ENCODE peak calls at places on chromosomes 12 and 14, in ten cellular contexts. G is DND-41, X is colonic mucosa, B is left lung, T is hepatocyte, Z is H1, C is GM23338, O is foreskin keratinocyte, F is fibroblast of lung, V is transverse colon. A is an unnamed sample.
A peak's percentile ranks its signal among the peaks of the same experiment; 100 is the strongest.

GRCh38 chr14:55482936-55483605 is 42.7 kb upstream of the TBPL2 start:
- DNase-seq in T (no peak), F (no peak), B (no peak), C (no peak), O (peak; percentile 16), G (no peak), Z (no peak), X (no peak), V (no peak), A (no peak)

GRCh38 chr12:30594509-30594908 is 101.2 kb downstream of the IPO8 start:
- DNase-seq in Z (no peak), C (no peak), B (no peak), X (no peak), O (no peak), V (no peak), F (no peak), T (no peak), G (no peak), A (no peak)

GRCh38 chr12:14260011-14260993 is 105.2 kb upstream of the ATF7IP start:
- DNase-seq in C (peak; percentile 98), O (peak; percentile 88), F (peak; percentile 76), T (peak; percentile 86), X (peak; percentile 94), G (no peak), Z (peak; percentile 93), V (peak; percentile 91), B (peak; percentile 93), A (peak; percentile 94)

GRCh38 chr12:20716985-20717384 is 21.9 kb downstream of the SLCO1C1 start:
- DNase-seq in B (no peak), G (no peak), X (no peak), C (no peak), O (no peak), V (no peak), Z (no peak), T (no peak), F (no peak), A (no peak)

GRCh38 chr14:53953002-53953827 is 3.4 kb downstream of the BMP4 start:
- DNase-seq in O (peak; percentile 16), X (peak; percentile 88), G (no peak), F (peak; percentile 90), Z (no peak), C (peak; percentile 86), V (peak; percentile 78), B (peak; percentile 91), T (peak; percentile 95), A (peak; percentile 92)

GRCh38 chr14:24108336-24108874 is 6.2 kb upstream of the DCAF11 start:
- DNase-seq in G (no peak), V (no peak), Z (no peak), T (no peak), X (no peak), B (no peak), O (no peak), F (no peak), C (no peak), A (no peak)

GRCh38 chr12:55930771-55931316 is at the start of gene DGKA:
- DNase-seq in B (no peak), X (peak; percentile 77), O (peak; percentile 91), T (peak; percentile 74), G (peak; percentile 97), F (peak; percentile 89), Z (no peak), C (peak; percentile 74), V (peak; percentile 73), A (no peak)

GRCh38 chr12:92272301-92272964 is 126.8 kb upstream of the BTG1 start:
- DNase-seq in V (no peak), F (no peak), G (no peak), O (no peak), X (no peak), C (peak; percentile 36), B (peak; percentile 24), T (no peak), Z (no peak), A (no peak)

GRCh38 chr14:104768437-104769323 is 15.7 kb downstream of the SIVA1 start:
- DNase-seq in C (peak; percentile 91), O (no peak), G (peak; percentile 88), T (peak; percentile 93), Z (peak; percentile 80), X (peak; percentile 95), V (peak; percentile 93), F (peak; percentile 81), B (peak; percentile 98), A (peak; percentile 90)

GRCh38 chr14:58517592-58517991 is 90.1 kb downstream of the KIAA0586 start:
- DNase-seq in V (no peak), F (no peak), B (no peak), X (no peak), C (no peak), Z (no peak), T (no peak), G (no peak), O (no peak), A (no peak)

GRCh38 chr14:92692822-92693226 is 55.6 kb downstream of the LGMN start:
- DNase-seq in B (peak; percentile 85), Z (no peak), O (no peak), G (peak; percentile 39), V (peak; percentile 67), C (no peak), X (peak; percentile 70), T (no peak), F (no peak), A (peak; percentile 89)

GRCh38 chr12:65004270-65004669 is 116.8 kb downstream of the WIF1 start:
- DNase-seq in T (no peak), C (no peak), Z (no peak), O (peak; percentile 92), V (no peak), X (no peak), F (no peak), G (no peak), B (no peak), A (no peak)

GRCh38 chr12:14995583-14996425 is 23.0 kb downstream of the PDE6H start:
- DNase-seq in C (peak; percentile 62), X (no peak), B (no peak), O (peak; percentile 17), Z (no peak), G (no peak), V (no peak), F (peak; percentile 86), T (peak; percentile 70), A (no peak)

GRCh38 chr14:60348211-60348610 is 99.2 kb downstream of the PPM1A start:
- DNase-seq in X (no peak), F (no peak), B (no peak), T (no peak), V (no peak), C (peak; percentile 52), Z (no peak), G (no peak), O (no peak), A (no peak)

GRCh38 chr14:60346706-60347105 is 97.7 kb downstream of the PPM1A start:
- DNase-seq in T (no peak), Z (no peak), V (no peak), O (no peak), B (no peak), X (no peak), C (no peak), F (peak; percentile 7), G (no peak), A (no peak)

GRCh38 chr14:60349663-60350365 is 100.8 kb downstream of the PPM1A start:
- DNase-seq in X (peak; percentile 24), V (peak; percentile 16), O (no peak), T (peak; percentile 61), Z (no peak), G (peak; percentile 20), F (peak; percentile 71), C (peak; percentile 83), B (no peak), A (no peak)

GRCh38 chr14:60343571-60344071 is 94.6 kb downstream of the PPM1A start:
- DNase-seq in B (no peak), F (no peak), O (no peak), Z (no peak), C (no peak), X (no peak), G (no peak), T (no peak), V (no peak), A (no peak)

GRCh38 chr14:60344751-60345150 is 95.7 kb downstream of the PPM1A start:
- DNase-seq in G (no peak), Z (no peak), V (no peak), O (no peak), F (no peak), T (no peak), B (no peak), C (no peak), X (no peak), A (no peak)
- H3K4me1 ChIP-seq in G (no peaks in the 10 kb centered on the region), Z (no peaks in the 10 kb centered on the region), V (no peaks in the 10 kb centered on the region), O (no peaks in the 10 kb centered on the region), F (no peaks in the 10 kb centered on the region), T (no peaks in the 10 kb centered on the region), B (no peaks in the 10 kb centered on the region), C (peaks cover 15% of the 10 kb centered on the region), X (no peaks in the 10 kb centered on the region), A (no peaks in the 10 kb centered on the region)

GRCh38 chr14:61558271-61558670 is 137.0 kb upstream of the HIF1A start:
- DNase-seq in O (no peak), F (no peak), C (no peak), G (no peak), T (no peak), Z (no peak), V (no peak), B (no peak), X (no peak), A (no peak)

GRCh38 chr14:61561144-61561543 is 134.2 kb upstream of the HIF1A start:
- DNase-seq in G (no peak), T (no peak), X (no peak), B (no peak), F (peak; percentile 67), O (no peak), V (no peak), C (peak; percentile 46), Z (no peak), A (no peak)

GRCh38 chr14:61560323-61560722 is 135.0 kb upstream of the HIF1A start:
- DNase-seq in B (no peak), X (no peak), T (peak; percentile 50), C (no peak), Z (no peak), O (no peak), F (peak; percentile 56), V (no peak), G (no peak), A (no peak)

GRCh38 chr14:61557854-61558253 is 137.5 kb upstream of the HIF1A start:
- DNase-seq in F (no peak), Z (no peak), O (no peak), V (no peak), B (no peak), X (no peak), T (no peak), C (no peak), G (no peak), A (no peak)

GRCh38 chr14:61559641-61560201 is 135.6 kb upstream of the HIF1A start:
- DNase-seq in X (no peak), T (peak; percentile 68), V (no peak), F (no peak), C (peak; percentile 42), Z (no peak), B (no peak), G (no peak), O (no peak), A (no peak)
- TF ChIP-seq CTCF in X (no peak), T (no peak), V (no peak), F (no peak), C (no peak), Z (no peak), B (no peak), G (no peak), O (no peak), A (no peak)

GRCh38 chr14:29085546-29085945 is 319.0 kb downstream of the FOXG1 start:
- DNase-seq in O (no peak), B (no peak), C (peak; percentile 74), G (no peak), F (peak; percentile 18), T (peak; percentile 26), V (no peak), X (no peak), Z (peak; percentile 5), A (no peak)
- H3K27ac ChIP-seq in O (no peak overlapping the region), B (no peak overlapping the region), C (no peak overlapping the region), G (no peak overlapping the region), F (no peak overlapping the region), T (no peak overlapping the region), V (no peak overlapping the region), X (no peak overlapping the region), Z (no peak overlapping the region), A (no peak overlapping the region)

GRCh38 chr12:51183816-51184215 is 10.9 kb upstream of the TFCP2 start:
- DNase-seq in V (peak; percentile 40), X (peak; percentile 47), T (peak; percentile 61), F (peak; percentile 22), O (no peak), Z (no peak), C (peak; percentile 20), G (no peak), B (no peak), A (peak; percentile 84)
- H3K4me1 ChIP-seq in V (no peaks in the 10 kb centered on the region), X (no peaks in the 10 kb centered on the region), T (no peaks in the 10 kb centered on the region), F (no peaks in the 10 kb centered on the region), O (no peaks in the 10 kb centered on the region), Z (no peaks in the 10 kb centered on the region), C (no peaks in the 10 kb centered on the region), G (no peaks in the 10 kb centered on the region), B (no peaks in the 10 kb centered on the region), A (no peaks in the 10 kb centered on the region)